ENCODE peak calls at places on chromosomes 5 and 9, in eight cellular contexts. M is pancreas, K is neural progenitor cell, B is IMR-90, E is stomach, R is adrenal gland, A is cardiac muscle cell, T is body of pancreas. W is an unnamed sample. For H3K4me1, the result is how much of the 10 kb centered on the place peaks cover.

GRCh38 chr5:93611900-93612898 is 29.2 kb downstream of the NR2F1 start:
- DNase-seq in M (peak), K (peak), B (peak), R (no peak), T (no peak), A (no peak), E (no peak), W (peak)

GRCh38 chr9:111948958-111949357 is 52.3 kb downstream of the UGCG start:
- DNase-seq in M (no peak), R (no peak), B (peak), A (no peak), E (no peak), T (no peak), K (no peak), W (no peak)

GRCh38 chr5:134240421-134240962 is 14.6 kb upstream of the PPP2CA start:
- DNase-seq in A (peak), M (no peak), T (peak), K (peak), R (peak), E (no peak), B (peak), W (no peak)

GRCh38 chr5:143008809-143009521 is 238.8 kb downstream of the ARHGAP26 start:
- DNase-seq in K (no peak), B (peak), M (no peak), A (peak), E (peak), T (no peak), R (peak), W (no peak)

GRCh38 chr5:110968246-110969005 is 103.1 kb upstream of the TSLP start:
- DNase-seq in R (no peak), T (no peak), M (no peak), A (no peak), K (no peak), B (peak), E (no peak), W (no peak)

GRCh38 chr9:129572517-129572916 is 48.4 kb downstream of the C9orf50 start:
- DNase-seq in B (no peak), E (no peak), K (no peak), T (no peak), M (no peak), R (no peak), A (no peak), W (no peak)

GRCh38 chr9:131275332-131276106 is 791 bp downstream of the FAM78A start:
- DNase-seq in M (no peak), R (no peak), T (no peak), E (no peak), A (no peak), B (no peak), K (peak), W (peak)

GRCh38 chr5:175895701-175896102 is 24.3 kb downstream of the CPLX2 start:
- DNase-seq in M (no peak), E (no peak), A (no peak), K (peak), R (peak), B (no peak), T (no peak), W (peak)

GRCh38 chr9:37281541-37281940 is 141.0 kb upstream of the GRHPR start:
- DNase-seq in B (no peak), M (no peak), A (no peak), T (no peak), R (no peak), K (no peak), E (no peak), W (no peak)

GRCh38 chr5:180135128-180135955 is 63.8 kb upstream of the RNF130 start:
- DNase-seq in M (peak), A (peak), B (peak), T (no peak), R (no peak), E (peak), K (no peak), W (peak)

GRCh38 chr9:87578625-87579024 is 81.0 kb downstream of the DAPK1 start:
- DNase-seq in B (no peak), K (no peak), T (no peak), E (no peak), M (no peak), R (peak), A (peak), W (no peak)

GRCh38 chr9:68844623-68845612 is 139.9 kb downstream of the PIP5K1B start:
- DNase-seq in E (peak), M (no peak), T (peak), R (peak), B (peak), K (peak), A (peak), W (peak)

GRCh38 chr5:104267282-104268015 is 704.9 kb upstream of the NUDT12 start:
- DNase-seq in T (no peak), R (no peak), A (no peak), M (no peak), E (no peak), K (no peak), B (no peak), W (no peak)

GRCh38 chr5:114924784-114925183 is 244.9 kb downstream of the TRIM36 start:
- DNase-seq in R (no peak), B (no peak), E (no peak), M (no peak), K (no peak), T (no peak), A (no peak), W (no peak)

GRCh38 chr5:36607114-36607561 is 732 bp downstream of the SLC1A3 start:
- DNase-seq in M (no peak), E (no peak), K (peak), B (peak), R (no peak), A (peak), T (peak), W (no peak)

GRCh38 chr9:75491533-75491932 is 398.9 kb upstream of the PCSK5 start:
- DNase-seq in M (no peak), K (no peak), A (no peak), R (no peak), T (no peak), B (no peak), E (no peak), W (no peak)

GRCh38 chr5:145680169-145680568 is 155.0 kb downstream of the PRELID2 start:
- DNase-seq in T (no peak), A (no peak), B (no peak), E (no peak), K (peak), M (no peak), R (no peak), W (peak)

GRCh38 chr9:87157366-87158031 is 210.2 kb upstream of the GAS1 start:
- DNase-seq in E (no peak), A (no peak), K (no peak), R (no peak), M (no peak), T (no peak), B (no peak), W (no peak)

GRCh38 chr5:174418809-174419522 is 305.4 kb upstream of the MSX2 start:
- DNase-seq in A (peak), T (no peak), K (peak), M (no peak), E (no peak), R (no peak), B (no peak), W (no peak)

GRCh38 chr9:129225201-129225778 is 47.2 kb upstream of the IER5L start:
- DNase-seq in B (no peak), E (no peak), T (no peak), K (no peak), M (no peak), R (no peak), A (no peak), W (no peak)

GRCh38 chr9:12878342-12878978 is 103.6 kb downstream of the LURAP1L start:
- DNase-seq in M (no peak), K (no peak), A (no peak), T (no peak), E (no peak), B (peak), R (no peak), W (no peak)

GRCh38 chr5:73338201-73339126 is 110.1 kb downstream of the FOXD1 start:
- DNase-seq in M (no peak), T (no peak), A (peak), E (no peak), B (peak), R (no peak), K (no peak), W (no peak)

GRCh38 chr9:120730661-120731514 is 16.6 kb upstream of the MEGF9 start:
- DNase-seq in E (peak), T (no peak), A (peak), M (no peak), B (peak), R (no peak), K (peak), W (no peak)

DNA sequence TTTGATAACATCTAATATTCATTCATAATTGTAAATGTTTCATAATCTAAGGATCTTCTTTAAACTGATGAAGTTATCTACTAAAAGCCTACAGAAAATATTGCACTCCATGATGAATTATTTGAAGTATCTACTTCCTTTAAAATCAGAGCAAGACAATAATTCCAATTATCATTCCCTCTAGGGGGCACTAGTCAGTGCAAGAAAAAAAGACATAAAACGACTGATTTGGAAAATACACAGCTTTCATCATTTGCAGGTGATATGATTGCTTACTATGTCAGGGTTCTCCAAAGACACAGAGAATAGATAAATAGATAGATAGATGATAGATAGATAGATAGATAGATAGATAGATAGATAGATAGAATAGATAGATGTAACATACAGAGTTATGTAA is 13.5 kb upstream of the GRM6 start:
- DNase-seq in B (no peak), E (no peak), K (no peak), M (no peak), T (no peak), A (no peak), R (no peak), W (no peak)
- TF ChIP-seq CTCF in B (no peak), E (no peak), K (peak), M (no peak), T (no peak), A (peak), R (no peak), W (no peak)

DNA sequence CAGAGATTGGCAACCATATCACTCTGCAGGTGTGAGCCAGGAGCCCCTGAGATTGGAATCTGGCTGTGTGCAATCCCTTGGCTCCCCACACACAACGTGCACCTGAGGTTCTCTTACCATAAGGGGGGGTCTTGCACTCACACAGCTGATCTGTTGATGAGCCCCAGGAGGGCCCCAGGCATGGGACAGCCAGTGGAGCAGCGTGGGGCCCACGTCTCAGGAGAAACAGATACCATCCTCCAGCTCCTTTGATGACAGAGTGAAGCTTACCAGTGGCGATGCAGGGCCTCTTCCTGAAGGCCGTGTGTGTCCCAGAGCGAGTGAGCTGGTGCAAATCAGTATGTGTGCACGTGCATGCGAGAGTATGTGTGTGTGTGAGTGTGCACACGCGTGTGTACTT is 287.4 kb downstream of the IRX1 start:
- DNase-seq in M (no peak), B (no peak), A (no peak), K (no peak), T (no peak), E (no peak), R (no peak), W (no peak)
- H3K4me1 ChIP-seq in M (under half), B (under half), A (under half), K (under half), T (under half), E (under half), R (under half), W (under half)

GRCh38 chr9:98755006-98755618 is 41.2 kb downstream of the ANKS6 start:
- DNase-seq in R (no peak), M (no peak), A (no peak), T (no peak), K (no peak), E (no peak), B (no peak), W (no peak)
- TF ChIP-seq CTCF in R (no peak), M (no peak), A (no peak), T (no peak), K (peak), E (no peak), B (no peak), W (no peak)

GRCh38 chr9:136542246-136543041 is 3.4 kb downstream of the NOTCH1 start:
- DNase-seq in A (no peak), R (no peak), B (no peak), E (no peak), K (peak), T (no peak), M (no peak), W (no peak)
- H3K4me1 ChIP-seq in A (under half), R (under half), B (under half), E (half or more), K (under half), T (half or more), M (under half), W (half or more)